ENCODE peak calls at places on chromosomes 4 and X, in seven cellular contexts. One of them, this sample, is unnamed.
A peak's percentile ranks its signal among the peaks of the same experiment; 100 is the strongest.

GRCh38 chr4:110515676-110516075 is 39.7 kb downstream of the ENPEP start:
- DNase-seq in lower leg skin: no peak
- DNase-seq in HCT116: no peak
- DNase-seq in cardiac muscle cell: no peak
- DNase-seq in tibial artery: no peak
- DNase-seq in astrocyte of the spinal cord: peak; percentile 29
- DNase-seq in adipocyte: no peak
- DNase-seq in this sample: no peak

GRCh38 chr4:182893490-182893889 is 23.7 kb downstream of the DCTD start:
- DNase-seq in lower leg skin: no peak
- DNase-seq in HCT116: no peak
- DNase-seq in cardiac muscle cell: no peak
- DNase-seq in tibial artery: no peak
- DNase-seq in astrocyte of the spinal cord: no peak
- DNase-seq in adipocyte: no peak
- DNase-seq in this sample: no peak

GRCh38 chrX:118872102-118872566 is 48.5 kb downstream of the ZCCHC12 start:
- DNase-seq in lower leg skin: no peak
- DNase-seq in HCT116: no peak
- DNase-seq in cardiac muscle cell: peak; percentile 18
- DNase-seq in tibial artery: peak; percentile 68
- DNase-seq in astrocyte of the spinal cord: no peak
- DNase-seq in adipocyte: peak; percentile 8
- DNase-seq in this sample: no peak

GRCh38 chrX:55522577-55523254 is 33.1 kb upstream of the USP51 start:
- DNase-seq in lower leg skin: no peak
- DNase-seq in HCT116: no peak
- DNase-seq in cardiac muscle cell: no peak
- DNase-seq in tibial artery: no peak
- DNase-seq in astrocyte of the spinal cord: no peak
- DNase-seq in adipocyte: no peak
- DNase-seq in this sample: no peak

GRCh38 chr4:102616661-102617060 is 115.5 kb downstream of the NFKB1 start:
- DNase-seq in lower leg skin: no peak
- DNase-seq in HCT116: no peak
- DNase-seq in cardiac muscle cell: no peak
- DNase-seq in tibial artery: no peak
- DNase-seq in astrocyte of the spinal cord: no peak
- DNase-seq in adipocyte: no peak
- DNase-seq in this sample: no peak

GRCh38 chrX:332496-332860 is 13.9 kb upstream of the GTPBP6 start:
- DNase-seq in lower leg skin: no peak
- DNase-seq in HCT116: no peak
- DNase-seq in cardiac muscle cell: no peak
- DNase-seq in tibial artery: no peak
- DNase-seq in astrocyte of the spinal cord: no peak
- DNase-seq in adipocyte: no peak
- DNase-seq in this sample: no peak

GRCh38 chrX:781216-782211 is 150.9 kb downstream of the SHOX start:
- DNase-seq in lower leg skin: no peak
- DNase-seq in HCT116: no peak
- DNase-seq in cardiac muscle cell: no peak
- DNase-seq in tibial artery: peak; percentile 23
- DNase-seq in astrocyte of the spinal cord: no peak
- DNase-seq in adipocyte: no peak
- DNase-seq in this sample: no peak

GRCh38 chrX:111376897-111377601 is 34.9 kb downstream of the DCX start:
- DNase-seq in lower leg skin: no peak
- DNase-seq in HCT116: no peak
- DNase-seq in cardiac muscle cell: peak; percentile 29
- DNase-seq in tibial artery: no peak
- DNase-seq in astrocyte of the spinal cord: no peak
- DNase-seq in adipocyte: no peak
- DNase-seq in this sample: peak; percentile 40

GRCh38 chr4:177964061-177964460 is 521.8 kb upstream of the AGA start:
- DNase-seq in lower leg skin: no peak
- DNase-seq in HCT116: no peak
- DNase-seq in cardiac muscle cell: no peak
- DNase-seq in tibial artery: no peak
- DNase-seq in astrocyte of the spinal cord: peak; percentile 21
- DNase-seq in adipocyte: peak; percentile 20
- DNase-seq in this sample: no peak

GRCh38 chr4:60729194-60729593 is 470.9 kb upstream of the ADGRL3 start:
- DNase-seq in lower leg skin: no peak
- DNase-seq in HCT116: no peak
- DNase-seq in cardiac muscle cell: no peak
- DNase-seq in tibial artery: no peak
- DNase-seq in astrocyte of the spinal cord: no peak
- DNase-seq in adipocyte: no peak
- DNase-seq in this sample: no peak

GRCh38 chrX:85963736-85964135 is 83.6 kb downstream of the CHM start:
- DNase-seq in lower leg skin: no peak
- DNase-seq in HCT116: no peak
- DNase-seq in cardiac muscle cell: no peak
- DNase-seq in tibial artery: no peak
- DNase-seq in astrocyte of the spinal cord: peak; percentile 74
- DNase-seq in adipocyte: peak; percentile 54
- DNase-seq in this sample: no peak

GRCh38 chrX:20265726-20266681 is 705 bp downstream of the RPS6KA3 start:
- DNase-seq in lower leg skin: no peak
- DNase-seq in HCT116: no peak
- DNase-seq in cardiac muscle cell: peak; percentile 49
- DNase-seq in tibial artery: peak; percentile 63
- DNase-seq in astrocyte of the spinal cord: no peak
- DNase-seq in adipocyte: peak; percentile 48
- DNase-seq in this sample: no peak

GRCh38 chrX:106415276-106415895 is 196.4 kb upstream of the RADX start:
- DNase-seq in lower leg skin: no peak
- DNase-seq in HCT116: peak; percentile 8
- DNase-seq in cardiac muscle cell: peak; percentile 38
- DNase-seq in tibial artery: no peak
- DNase-seq in astrocyte of the spinal cord: peak; percentile 26
- DNase-seq in adipocyte: peak; percentile 57
- DNase-seq in this sample: peak; percentile 14

GRCh38 chr4:145734576-145735329 is 54.8 kb downstream of the C4orf51 start:
- DNase-seq in lower leg skin: peak; percentile 58
- DNase-seq in HCT116: no peak
- DNase-seq in cardiac muscle cell: no peak
- DNase-seq in tibial artery: peak; percentile 95
- DNase-seq in astrocyte of the spinal cord: peak; percentile 97
- DNase-seq in adipocyte: peak; percentile 96
- DNase-seq in this sample: no peak

GRCh38 chr4:102546635-102547034 is 45.5 kb downstream of the NFKB1 start:
- DNase-seq in lower leg skin: no peak
- DNase-seq in HCT116: no peak
- DNase-seq in cardiac muscle cell: no peak
- DNase-seq in tibial artery: no peak
- DNase-seq in astrocyte of the spinal cord: no peak
- DNase-seq in adipocyte: no peak
- DNase-seq in this sample: no peak

GRCh38 chr4:99024481-99025275 is 29.2 kb downstream of the METAP1 start:
- DNase-seq in lower leg skin: no peak
- DNase-seq in HCT116: no peak
- DNase-seq in cardiac muscle cell: no peak
- DNase-seq in tibial artery: no peak
- DNase-seq in astrocyte of the spinal cord: no peak
- DNase-seq in adipocyte: no peak
- DNase-seq in this sample: no peak

GRCh38 chr4:182240161-182241130 is 2.8 kb upstream of the TENM3 start:
- DNase-seq in lower leg skin: no peak
- DNase-seq in HCT116: no peak
- DNase-seq in cardiac muscle cell: peak; percentile 53
- DNase-seq in tibial artery: no peak
- DNase-seq in astrocyte of the spinal cord: peak; percentile 69
- DNase-seq in adipocyte: peak; percentile 63
- DNase-seq in this sample: no peak

DNA sequence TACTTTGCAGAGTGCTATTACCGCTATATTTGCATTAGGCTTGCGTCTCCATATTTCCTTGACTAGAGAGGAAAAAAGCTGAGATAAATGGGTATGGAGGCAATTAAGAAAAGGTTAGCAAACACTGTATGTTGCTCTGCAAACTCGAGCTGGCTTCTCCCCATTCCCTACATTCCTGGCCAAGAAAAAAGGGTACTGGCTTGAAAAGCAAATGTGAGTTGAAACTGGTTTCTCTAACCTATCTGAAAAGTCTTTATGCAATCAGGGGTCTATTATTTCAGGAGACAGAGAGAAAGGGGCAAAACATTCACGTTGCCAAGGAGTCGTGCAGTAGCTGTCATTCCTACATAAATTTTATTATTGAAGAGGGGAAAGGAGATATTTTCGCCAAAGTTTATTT is 2.1 kb downstream of the TMEM47 start:
- DNase-seq in lower leg skin: no peak
- DNase-seq in HCT116: no peak
- DNase-seq in cardiac muscle cell: peak; percentile 5
- DNase-seq in tibial artery: no peak
- DNase-seq in astrocyte of the spinal cord: peak; percentile 29
- DNase-seq in adipocyte: peak; percentile 44
- DNase-seq in this sample: no peak
- H3K4me3 ChIP-seq in lower leg skin: no peak overlapping the region
- H3K4me3 ChIP-seq in HCT116: no peak overlapping the region
- H3K4me3 ChIP-seq in cardiac muscle cell: peak overlapping the region; percentile 77
- H3K4me3 ChIP-seq in tibial artery: peak overlapping the region; percentile 78
- H3K4me3 ChIP-seq in astrocyte of the spinal cord: peak overlapping the region; percentile 70
- H3K4me3 ChIP-seq in adipocyte: peak overlapping the region; percentile 92
- H3K4me3 ChIP-seq in this sample: peak overlapping the region; percentile 77

GRCh38 chr4:147984065-147984777 is 252.3 kb downstream of the ARHGAP10 start:
- DNase-seq in lower leg skin: no peak
- DNase-seq in HCT116: peak; percentile 13
- DNase-seq in cardiac muscle cell: peak; percentile 65
- DNase-seq in tibial artery: no peak
- DNase-seq in astrocyte of the spinal cord: peak; percentile 55
- DNase-seq in adipocyte: peak; percentile 65
- DNase-seq in this sample: peak; percentile 51
- H3K4me3 ChIP-seq in lower leg skin: no peak overlapping the region
- H3K4me3 ChIP-seq in HCT116: no peak overlapping the region
- H3K4me3 ChIP-seq in cardiac muscle cell: no peak overlapping the region
- H3K4me3 ChIP-seq in tibial artery: no peak overlapping the region
- H3K4me3 ChIP-seq in astrocyte of the spinal cord: no peak overlapping the region
- H3K4me3 ChIP-seq in adipocyte: no peak overlapping the region
- H3K4me3 ChIP-seq in this sample: no peak overlapping the region

GRCh38 chrX:23900220-23900797 is 7.4 kb downstream of the APOO start:
- DNase-seq in lower leg skin: no peak
- DNase-seq in HCT116: no peak
- DNase-seq in cardiac muscle cell: no peak
- DNase-seq in tibial artery: peak; percentile 60
- DNase-seq in astrocyte of the spinal cord: no peak
- DNase-seq in adipocyte: no peak
- DNase-seq in this sample: no peak

GRCh38 chrX:23902419-23902818 is 5.3 kb downstream of the APOO start:
- DNase-seq in lower leg skin: no peak
- DNase-seq in HCT116: no peak
- DNase-seq in cardiac muscle cell: peak; percentile 67
- DNase-seq in tibial artery: no peak
- DNase-seq in astrocyte of the spinal cord: peak; percentile 73
- DNase-seq in adipocyte: peak; percentile 80
- DNase-seq in this sample: no peak

GRCh38 chrX:23901065-23901464 is 6.7 kb downstream of the APOO start:
- DNase-seq in lower leg skin: no peak
- DNase-seq in HCT116: peak; percentile 73
- DNase-seq in cardiac muscle cell: no peak
- DNase-seq in tibial artery: no peak
- DNase-seq in astrocyte of the spinal cord: peak; percentile 69
- DNase-seq in adipocyte: peak; percentile 41
- DNase-seq in this sample: no peak

GRCh38 chrX:23904096-23904495 is 3.6 kb downstream of the APOO start:
- DNase-seq in lower leg skin: no peak
- DNase-seq in HCT116: no peak
- DNase-seq in cardiac muscle cell: no peak
- DNase-seq in tibial artery: no peak
- DNase-seq in astrocyte of the spinal cord: peak; percentile 13
- DNase-seq in adipocyte: no peak
- DNase-seq in this sample: no peak

GRCh38 chrX:23901805-23902204 is 5.9 kb downstream of the APOO start:
- DNase-seq in lower leg skin: peak; percentile 35
- DNase-seq in HCT116: peak; percentile 67
- DNase-seq in cardiac muscle cell: peak; percentile 87
- DNase-seq in tibial artery: peak; percentile 64
- DNase-seq in astrocyte of the spinal cord: peak; percentile 78
- DNase-seq in adipocyte: peak; percentile 82
- DNase-seq in this sample: peak; percentile 26
- H3K4me3 ChIP-seq in lower leg skin: no peak overlapping the region
- H3K4me3 ChIP-seq in HCT116: no peak overlapping the region
- H3K4me3 ChIP-seq in cardiac muscle cell: no peak overlapping the region
- H3K4me3 ChIP-seq in tibial artery: no peak overlapping the region
- H3K4me3 ChIP-seq in astrocyte of the spinal cord: no peak overlapping the region
- H3K4me3 ChIP-seq in adipocyte: peak overlapping the region; percentile 25
- H3K4me3 ChIP-seq in this sample: no peak overlapping the region

GRCh38 chr4:41880022-41880837 is 55.0 kb upstream of the TMEM33 start:
- DNase-seq in lower leg skin: no peak
- DNase-seq in HCT116: no peak
- DNase-seq in cardiac muscle cell: no peak
- DNase-seq in tibial artery: no peak
- DNase-seq in astrocyte of the spinal cord: no peak
- DNase-seq in adipocyte: no peak
- DNase-seq in this sample: no peak

GRCh38 chr4:41878991-41879491 is 56.2 kb upstream of the TMEM33 start:
- DNase-seq in lower leg skin: no peak
- DNase-seq in HCT116: no peak
- DNase-seq in cardiac muscle cell: no peak
- DNase-seq in tibial artery: no peak
- DNase-seq in astrocyte of the spinal cord: no peak
- DNase-seq in adipocyte: no peak
- DNase-seq in this sample: no peak

GRCh38 chr4:41877020-41877796 is 58.0 kb upstream of the TMEM33 start:
- DNase-seq in lower leg skin: no peak
- DNase-seq in HCT116: no peak
- DNase-seq in cardiac muscle cell: no peak
- DNase-seq in tibial artery: no peak
- DNase-seq in astrocyte of the spinal cord: no peak
- DNase-seq in adipocyte: no peak
- DNase-seq in this sample: no peak

GRCh38 chr4:41879552-41879951 is 55.7 kb upstream of the TMEM33 start:
- DNase-seq in lower leg skin: no peak
- DNase-seq in HCT116: no peak
- DNase-seq in cardiac muscle cell: no peak
- DNase-seq in tibial artery: no peak
- DNase-seq in astrocyte of the spinal cord: no peak
- DNase-seq in adipocyte: no peak
- DNase-seq in this sample: no peak

DNA sequence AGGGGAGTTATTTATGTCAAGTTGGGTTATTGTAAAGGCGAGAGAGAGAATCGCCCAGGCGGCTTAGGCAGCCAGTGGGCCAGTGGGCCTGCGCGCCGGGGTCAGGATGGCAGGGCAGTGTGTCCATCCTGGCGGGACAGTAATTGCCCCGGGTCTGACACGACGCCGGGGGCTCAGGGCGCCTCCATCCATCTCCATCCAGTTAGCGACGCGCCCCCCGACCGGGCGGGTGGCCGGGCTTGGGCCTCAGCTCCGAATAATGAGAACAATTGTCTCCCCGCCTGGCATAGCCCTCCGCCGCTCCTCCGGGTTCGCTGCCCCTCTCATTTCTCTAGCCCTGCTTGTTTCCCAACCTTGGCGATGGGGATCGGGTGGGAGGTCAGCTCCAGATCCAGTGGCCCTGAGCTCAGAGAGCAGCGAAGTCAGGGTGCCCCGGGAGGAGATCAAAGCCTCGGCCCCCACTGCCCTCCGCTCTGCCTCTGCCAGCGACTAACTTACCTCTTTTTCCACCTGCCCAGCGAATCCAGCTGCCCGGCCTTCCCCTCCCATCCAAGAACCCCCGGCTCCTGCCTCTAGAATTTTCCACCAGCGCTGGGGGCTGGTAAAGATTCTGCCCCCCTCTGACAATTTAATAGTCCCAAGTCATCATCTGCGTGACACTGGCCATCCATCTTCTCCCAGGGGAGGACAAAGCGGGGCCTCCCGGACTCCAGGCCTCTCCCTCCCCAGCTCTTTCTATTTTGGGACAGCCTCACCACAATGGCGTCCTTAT is 56.9 kb upstream of the TMEM33 start:
- DNase-seq in lower leg skin: no peak
- DNase-seq in HCT116: no peak
- DNase-seq in cardiac muscle cell: no peak
- DNase-seq in tibial artery: no peak
- DNase-seq in astrocyte of the spinal cord: no peak
- DNase-seq in adipocyte: no peak
- DNase-seq in this sample: no peak
- H3K4me3 ChIP-seq in lower leg skin: no peak overlapping the region
- H3K4me3 ChIP-seq in HCT116: no peak overlapping the region
- H3K4me3 ChIP-seq in cardiac muscle cell: no peak overlapping the region
- H3K4me3 ChIP-seq in tibial artery: no peak overlapping the region
- H3K4me3 ChIP-seq in astrocyte of the spinal cord: no peak overlapping the region
- H3K4me3 ChIP-seq in adipocyte: no peak overlapping the region
- H3K4me3 ChIP-seq in this sample: no peak overlapping the region

This sample was measured in neuronal stem cell.